ENCODE peak calls at places on chromosomes 12 and 14, in nine cellular contexts. G is mucosa of descending colon, V is HFF-Myc, E is RWPE1, P is heart left ventricle, N is testis, A is IMR-90, U is foreskin fibroblast, L is GM13977. S is an unnamed sample.

GRCh38 chr12:15679146-15679545 is 110.0 kb downstream of the EPS8 start:
- DNase-seq in G (no peak), V (no peak), E (no peak), P (no peak), N (no peak), A (peak; percentile 56), U (peak; percentile 75), L (no peak), S (no peak)

GRCh38 chr12:22256076-22256475 is 78.4 kb downstream of the ST8SIA1 start:
- DNase-seq in G (no peak), V (no peak), E (no peak), P (no peak), N (no peak), A (peak; percentile 28), U (no peak), L (no peak), S (no peak)

GRCh38 chr14:51650721-51651387 is 856 bp upstream of the FRMD6 start:
- DNase-seq in G (peak; percentile 41), V (no peak), E (no peak), P (peak; percentile 46), N (peak; percentile 44), A (no peak), U (peak; percentile 55), L (no peak), S (no peak)

GRCh38 chr14:30069536-30069935 is 141.9 kb upstream of the PRKD1 start:
- DNase-seq in G (no peak), V (no peak), E (no peak), P (no peak), N (no peak), A (no peak), U (peak; percentile 20), L (no peak), S (no peak)

GRCh38 chr12:89067436-89067835 is 284.9 kb downstream of the DUSP6 start:
- DNase-seq in G (no peak), V (no peak), E (peak; percentile 23), P (no peak), N (no peak), A (peak; percentile 94), U (peak; percentile 94), L (no peak), S (no peak)

GRCh38 chr12:13147688-13148531 is 44.4 kb upstream of the GSG1 start:
- DNase-seq in G (no peak), V (no peak), E (no peak), P (no peak), N (no peak), A (no peak), U (peak; percentile 51), L (no peak), S (no peak)

GRCh38 chr14:70685480-70686197 is 43.9 kb downstream of the TTC9 start:
- DNase-seq in G (no peak), V (no peak), E (no peak), P (no peak), N (no peak), A (peak; percentile 13), U (peak; percentile 19), L (no peak), S (no peak)

GRCh38 chr12:47247418-47247817 is 167.7 kb upstream of the AMIGO2 start:
- DNase-seq in G (no peak), V (no peak), E (no peak), P (no peak), N (no peak), A (no peak), U (no peak), L (no peak), S (no peak)

GRCh38 chr12:11166300-11166699 is 4.7 kb upstream of the SMIM10L1 start:
- DNase-seq in G (no peak), V (no peak), E (no peak), P (no peak), N (no peak), A (no peak), U (no peak), L (no peak), S (no peak)

GRCh38 chr12:76698966-76699365 is 64.9 kb upstream of the ZDHHC17 start:
- DNase-seq in G (no peak), V (no peak), E (no peak), P (no peak), N (no peak), A (no peak), U (no peak), L (no peak), S (no peak)

GRCh38 chr12:77120156-77120555 is 54.8 kb upstream of the E2F7 start:
- DNase-seq in G (no peak), V (no peak), E (peak; percentile 38), P (no peak), N (no peak), A (peak; percentile 79), U (peak; percentile 89), L (no peak), S (no peak)

GRCh38 chr14:90253826-90254225 is 2.5 kb upstream of the PSMC1 start:
- DNase-seq in G (no peak), V (no peak), E (no peak), P (no peak), N (no peak), A (no peak), U (no peak), L (no peak), S (no peak)

GRCh38 chr14:80468331-80469122 is 257.2 kb upstream of the DIO2 start:
- DNase-seq in G (no peak), V (no peak), E (no peak), P (no peak), N (no peak), A (no peak), U (no peak), L (no peak), S (no peak)

GRCh38 chr14:65846469-65846868 is 433.9 kb downstream of the FUT8 start:
- DNase-seq in G (no peak), V (no peak), E (no peak), P (no peak), N (no peak), A (no peak), U (no peak), L (peak; percentile 47), S (no peak)

GRCh38 chr14:76926521-76927251 is 100.5 kb downstream of the LRRC74A start:
- DNase-seq in G (no peak), V (no peak), E (no peak), P (peak; percentile 76), N (peak; percentile 85), A (peak; percentile 58), U (peak; percentile 93), L (peak; percentile 81), S (no peak)

GRCh38 chr12:64666054-64666914 is 56.0 kb downstream of the RASSF3 start:
- DNase-seq in G (no peak), V (no peak), E (no peak), P (no peak), N (no peak), A (peak; percentile 54), U (no peak), L (no peak), S (no peak)

GRCh38 chr12:28017126-28017872 is 44.8 kb upstream of the PTHLH start:
- DNase-seq in G (no peak), V (no peak), E (no peak), P (no peak), N (no peak), A (no peak), U (no peak), L (no peak), S (no peak)

GRCh38 chr14:49992901-49993335 is 100.0 kb downstream of the ARF6 start:
- DNase-seq in G (no peak), V (no peak), E (no peak), P (peak; percentile 78), N (peak; percentile 80), A (peak; percentile 91), U (peak; percentile 93), L (peak; percentile 57), S (no peak)

DNA sequence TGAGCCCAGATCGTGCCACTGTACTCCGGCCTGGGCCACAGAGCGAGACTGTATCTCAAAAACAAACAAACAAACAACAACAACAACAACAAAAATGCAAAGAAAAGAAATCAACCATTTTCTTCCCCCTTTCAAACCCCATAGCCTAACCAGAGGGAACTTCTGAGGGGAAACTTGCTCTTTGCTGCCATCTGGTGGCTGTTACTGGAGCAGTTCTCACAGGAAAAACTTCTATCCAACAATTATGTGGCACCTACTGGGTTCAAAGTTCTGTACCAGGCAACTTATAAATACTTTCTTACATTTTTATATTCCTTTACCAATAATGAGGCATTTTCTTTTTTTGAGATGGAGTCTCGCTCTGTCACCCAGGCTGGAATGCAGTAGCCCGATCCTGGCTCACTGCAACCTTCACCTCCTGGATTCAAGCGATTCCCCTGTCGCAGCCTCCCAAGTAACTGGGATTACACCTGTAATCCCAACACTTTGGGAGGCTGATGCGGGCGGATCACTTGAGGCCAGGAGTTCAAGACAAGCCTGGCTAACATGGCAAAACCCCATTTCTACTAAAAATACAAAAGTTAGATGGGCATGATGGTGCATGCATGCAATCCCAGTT is 50.9 kb upstream of the BICDL1 start:
- DNase-seq in G (no peak), V (peak; percentile 51), E (peak; percentile 73), P (peak; percentile 39), N (peak; percentile 72), A (peak; percentile 49), U (peak; percentile 80), L (peak; percentile 75), S (peak; percentile 74)
- TF ChIP-seq CTCF in G (peak; percentile 66), V (peak; percentile 83), E (peak; percentile 88), P (peak; percentile 73), N (peak; percentile 85), A (peak; percentile 72), U (peak; percentile 86), L (peak; percentile 86), S (peak; percentile 89)

GRCh38 chr14:86038401-86038985 is 508.5 kb downstream of the FLRT2 start:
- DNase-seq in G (no peak), V (peak; percentile 16), E (peak; percentile 23), P (peak; percentile 31), N (peak; percentile 63), A (peak; percentile 62), U (peak; percentile 74), L (peak; percentile 6), S (peak; percentile 40)
- TF ChIP-seq CTCF in G (peak; percentile 7), V (peak; percentile 79), E (peak; percentile 56), P (peak; percentile 22), N (peak; percentile 49), A (peak; percentile 71), U (peak; percentile 77), L (peak; percentile 79), S (peak; percentile 76)

DNA sequence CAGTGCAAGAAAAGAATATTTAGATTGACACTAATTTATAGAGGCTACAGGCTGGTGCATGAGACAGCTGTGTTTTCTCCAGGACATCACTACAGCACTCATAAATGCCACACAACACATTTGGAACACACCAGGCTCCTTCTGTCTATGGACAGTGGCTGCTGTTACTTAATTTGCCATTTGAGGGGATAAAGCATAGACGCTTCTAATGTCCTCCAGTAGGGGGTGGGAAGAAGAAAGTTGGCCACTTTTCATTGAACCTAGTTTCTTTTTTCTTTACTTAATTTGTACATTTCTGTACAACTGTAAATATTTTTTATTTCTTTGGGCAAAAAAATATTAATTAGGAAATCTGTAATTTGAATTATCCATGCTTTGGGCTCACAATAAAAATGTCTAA is 12.4 kb upstream of the RTN1 start:
- DNase-seq in G (no peak), V (no peak), E (no peak), P (no peak), N (no peak), A (no peak), U (no peak), L (no peak), S (no peak)
- TF ChIP-seq CTCF in G (no peak), V (peak; percentile 35), E (peak; percentile 9), P (no peak), N (peak; percentile 7), A (peak; percentile 13), U (peak; percentile 33), L (no peak), S (peak; percentile 65)

DNA sequence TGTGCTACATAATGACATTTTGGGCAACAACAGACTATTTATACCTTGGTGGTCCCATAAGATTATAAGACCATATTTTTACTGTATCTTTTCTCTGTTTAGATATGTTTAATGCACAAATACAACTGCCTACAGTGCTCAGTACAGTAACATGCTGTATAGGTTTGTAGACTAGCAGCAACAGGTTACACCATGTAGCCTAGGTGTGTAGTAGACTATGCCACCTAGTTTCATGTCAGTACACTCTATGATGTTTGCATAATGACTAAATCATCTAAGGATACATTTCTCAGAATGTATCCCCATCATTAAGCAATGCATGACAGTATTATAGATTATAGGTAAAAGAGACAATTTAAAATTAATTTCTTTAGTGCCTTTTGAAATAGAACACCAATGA is 30.7 kb upstream of the CEBPE start:
- DNase-seq in G (no peak), V (no peak), E (no peak), P (no peak), N (no peak), A (no peak), U (no peak), L (no peak), S (no peak)
- TF ChIP-seq CTCF in G (no peak), V (no peak), E (no peak), P (no peak), N (no peak), A (no peak), U (no peak), L (no peak), S (no peak)